ENCODE peak calls at places on chromosomes 3 and 15, in nine cellular contexts. K is right atrium auricular region, U is HepG2, J is GM12865, G is psoas muscle, A is IMR-90, H is suprapubic skin, Y is endothelial cell of umbilical vein, V is hepatocyte. S is an unnamed sample.

GRCh38 chr3:13688824-13689223 is 139.9 kb downstream of the FBLN2 start:
- DNase-seq in K (no peak), U (no peak), J (peak; percentile 13), G (no peak), A (no peak), H (no peak), Y (no peak), V (no peak), S (no peak)

GRCh38 chr15:31157644-31158069 is 56.1 kb upstream of the TRPM1 start:
- DNase-seq in K (peak; percentile 26), U (peak; percentile 98), J (no peak), G (no peak), A (no peak), H (no peak), Y (no peak), V (peak; percentile 56), S (no peak)

GRCh38 chr3:16427309-16427965 is 86.1 kb downstream of the RFTN1 start:
- DNase-seq in K (no peak), U (no peak), J (no peak), G (peak; percentile 28), A (peak; percentile 97), H (no peak), Y (no peak), V (peak; percentile 50), S (peak; percentile 88)

GRCh38 chr15:98905981-98906711 is 101.4 kb downstream of the PGPEP1L start:
- DNase-seq in K (no peak), U (no peak), J (no peak), G (no peak), A (no peak), H (no peak), Y (peak; percentile 31), V (no peak), S (no peak)

GRCh38 chr3:136305879-136306278 is 55.7 kb downstream of the PCCB start:
- DNase-seq in K (no peak), U (no peak), J (peak; percentile 30), G (no peak), A (peak; percentile 70), H (no peak), Y (peak; percentile 61), V (no peak), S (peak; percentile 63)

GRCh38 chr3:144364797-144365196 is 393.2 kb downstream of the DIPK2A start:
- DNase-seq in K (no peak), U (no peak), J (no peak), G (no peak), A (no peak), H (no peak), Y (no peak), V (no peak), S (no peak)

GRCh38 chr15:84113919-84114318 is 121.7 kb upstream of the GOLGA6L4 start:
- DNase-seq in K (no peak), U (no peak), J (no peak), G (no peak), A (no peak), H (no peak), Y (no peak), V (no peak), S (no peak)

GRCh38 chr15:23395030-23395692 is 40.6 kb downstream of the GOLGA8S start:
- DNase-seq in K (no peak), U (no peak), J (no peak), G (no peak), A (no peak), H (peak; percentile 65), Y (no peak), V (no peak), S (no peak)

GRCh38 chr15:35724626-35725025 is 178.7 kb upstream of the DPH6 start:
- DNase-seq in K (no peak), U (no peak), J (no peak), G (no peak), A (no peak), H (no peak), Y (no peak), V (no peak), S (no peak)

GRCh38 chr15:52424856-52425431 is 103.7 kb downstream of the MYO5A start:
- DNase-seq in K (no peak), U (no peak), J (no peak), G (no peak), A (no peak), H (no peak), Y (no peak), V (no peak), S (no peak)

GRCh38 chr3:83003917-83004316 is 1242.5 kb upstream of the GBE1 start:
- DNase-seq in K (no peak), U (no peak), J (no peak), G (no peak), A (no peak), H (no peak), Y (no peak), V (no peak), S (no peak)

GRCh38 chr15:92460023-92460422 is 66.3 kb downstream of the ST8SIA2 start:
- DNase-seq in K (no peak), U (no peak), J (no peak), G (no peak), A (no peak), H (no peak), Y (no peak), V (no peak), S (no peak)

GRCh38 chr15:71085809-71086208 is 29.5 kb upstream of the THSD4 start:
- DNase-seq in K (no peak), U (no peak), J (no peak), G (no peak), A (no peak), H (no peak), Y (no peak), V (no peak), S (no peak)

GRCh38 chr15:68794869-68795268 is 25.8 kb downstream of the ANP32A start:
- DNase-seq in K (no peak), U (peak; percentile 20), J (no peak), G (no peak), A (no peak), H (no peak), Y (no peak), V (no peak), S (no peak)

DNA sequence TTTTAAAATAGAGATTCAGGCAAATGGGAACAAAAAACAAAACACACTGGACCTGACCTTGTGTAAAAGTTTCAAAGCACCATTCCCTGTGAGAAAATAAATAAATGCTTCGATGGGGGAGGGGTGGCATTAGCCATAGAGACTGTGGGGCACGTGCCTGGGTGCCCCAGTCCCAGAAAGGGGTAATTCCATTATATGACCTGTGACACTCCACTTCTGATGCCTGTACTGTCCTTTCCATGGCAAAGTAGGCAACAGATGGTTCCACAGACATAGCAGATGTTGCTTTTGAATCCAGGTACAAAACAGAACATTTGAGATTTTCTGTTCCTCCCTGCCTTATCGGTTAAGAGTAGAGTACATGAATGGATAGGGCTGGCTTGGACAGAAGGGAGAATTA is 3.9 kb downstream of the PHLDB2 start:
- DNase-seq in K (no peak), U (no peak), J (no peak), G (no peak), A (no peak), H (no peak), Y (no peak), V (no peak), S (no peak)
- H3K4me3 ChIP-seq in K (no peak overlapping the region), U (no peak overlapping the region), J (no peak overlapping the region), G (peak overlapping the region; percentile 76), A (no peak overlapping the region), H (no peak overlapping the region), Y (no peak overlapping the region), V (no peak overlapping the region), S (no peak overlapping the region)

GRCh38 chr15:57363661-57364060 is 12.6 kb upstream of the CGNL1 start:
- DNase-seq in K (no peak), U (no peak), J (no peak), G (no peak), A (no peak), H (no peak), Y (no peak), V (no peak), S (no peak)

GRCh38 chr15:57358611-57359010 is 17.7 kb upstream of the CGNL1 start:
- DNase-seq in K (no peak), U (no peak), J (no peak), G (no peak), A (no peak), H (no peak), Y (no peak), V (no peak), S (no peak)

GRCh38 chr15:57367556-57367955 is 8.7 kb upstream of the CGNL1 start:
- DNase-seq in K (no peak), U (no peak), J (no peak), G (no peak), A (no peak), H (no peak), Y (no peak), V (no peak), S (no peak)

GRCh38 chr15:57364282-57365007 is 11.9 kb upstream of the CGNL1 start:
- DNase-seq in K (no peak), U (peak; percentile 15), J (no peak), G (no peak), A (peak; percentile 17), H (no peak), Y (peak; percentile 14), V (no peak), S (peak; percentile 39)
- TF ChIP-seq CTCF in K (no peak), U (peak; percentile 32), J (no peak), G (no peak), A (peak; percentile 17), H (no peak), Y (no peak), V (peak; percentile 31), S (peak; percentile 64)

DNA sequence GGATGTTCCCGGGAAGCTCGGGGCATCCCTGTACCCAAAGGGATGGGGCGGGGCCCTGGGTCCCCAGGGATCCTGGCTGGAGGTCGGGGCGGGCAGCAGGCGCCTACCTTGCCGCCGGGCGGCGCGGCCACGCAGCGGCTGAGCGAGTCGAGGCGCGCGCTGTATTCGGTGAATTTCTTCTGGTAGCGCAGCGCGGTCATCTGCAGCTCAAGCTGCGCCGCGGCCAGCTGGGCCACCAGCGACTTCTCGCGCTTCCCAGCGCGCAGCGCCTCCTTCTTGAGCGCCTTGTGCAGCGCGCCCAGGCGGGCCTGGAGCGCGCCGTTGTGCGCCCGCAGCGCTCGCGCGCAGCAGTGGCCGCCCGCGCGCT is 762 bp downstream of the PDZRN3 start:
- DNase-seq in K (no peak), U (no peak), J (no peak), G (peak; percentile 67), A (peak; percentile 85), H (no peak), Y (no peak), V (peak; percentile 83), S (peak; percentile 73)
- H3K4me3 ChIP-seq in K (peak overlapping the region; percentile 62), U (no peak overlapping the region), J (no peak overlapping the region), G (peak overlapping the region; percentile 81), A (peak overlapping the region; percentile 71), H (peak overlapping the region; percentile 74), Y (no peak overlapping the region), V (peak overlapping the region; percentile 39), S (peak overlapping the region; percentile 63)

GRCh38 chr3:121153851-121154250 is 245.8 kb downstream of the STXBP5L start:
- DNase-seq in K (no peak), U (no peak), J (no peak), G (no peak), A (no peak), H (no peak), Y (no peak), V (no peak), S (no peak)

GRCh38 chr3:121155023-121155422 is 247.0 kb downstream of the STXBP5L start:
- DNase-seq in K (no peak), U (no peak), J (no peak), G (no peak), A (no peak), H (no peak), Y (peak; percentile 30), V (no peak), S (no peak)

DNA sequence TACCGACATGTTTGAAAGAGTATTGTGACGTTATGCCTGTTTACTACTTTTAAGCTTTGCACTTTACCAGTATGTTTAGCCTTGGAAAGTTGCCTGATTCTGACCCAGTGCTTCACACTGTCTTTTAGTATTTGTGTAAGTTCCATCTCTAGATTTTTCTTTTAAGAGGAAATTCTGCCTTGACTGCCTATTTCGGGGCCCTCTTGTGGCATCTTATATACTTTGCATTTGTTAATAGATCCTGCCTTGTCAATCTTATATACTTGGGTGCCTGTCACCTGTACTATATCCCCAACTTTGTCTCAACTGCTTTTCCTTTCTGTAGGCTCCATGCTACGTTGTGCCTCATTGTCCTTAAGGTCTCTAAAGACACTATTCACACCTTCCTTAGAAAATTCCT is 244.6 kb downstream of the STXBP5L start:
- DNase-seq in K (no peak), U (peak; percentile 2), J (peak; percentile 1), G (no peak), A (no peak), H (no peak), Y (peak; percentile 23), V (peak; percentile 23), S (peak; percentile 9)
- TF ChIP-seq CTCF in K (no peak), U (no peak), J (no peak), G (no peak), A (no peak), H (no peak), Y (no peak), V (peak; percentile 42), S (no peak)

S was measured in astrocyte of the spinal cord.